ENCODE peak calls at places on chromosomes 6 and 20, in six cellular contexts. L, D, W, F, Q and O are unnamed samples.

GRCh38 chr6:161486903-161487531 is 213.2 kb upstream of the AGPAT4 start:
- DNase-seq in F (no peak), Q (no peak), W (no peak), L (no peak), D (no peak), O (no peak)

GRCh38 chr20:61959301-61959700 is 106.4 kb downstream of the TAF4 start:
- DNase-seq in W (no peak), F (no peak), L (no peak), Q (no peak), D (no peak), O (no peak)

GRCh38 chr6:73085362-73085975 is 139.8 kb downstream of the KHDC1L start:
- DNase-seq in D (no peak), W (no peak), L (no peak), F (no peak), Q (peak), O (no peak)

GRCh38 chr20:3452127-3452526 is 18.7 kb upstream of the ATRN start:
- DNase-seq in W (no peak), Q (no peak), F (no peak), D (no peak), L (no peak), O (no peak)

GRCh38 chr6:158642097-158642601 is 2.4 kb downstream of the DYNLT1 start:
- DNase-seq in Q (no peak), W (no peak), L (no peak), D (no peak), F (peak), O (peak)

GRCh38 chr20:49891486-49891885 is 23.8 kb downstream of the SPATA2 start:
- DNase-seq in D (no peak), L (no peak), Q (no peak), F (no peak), W (no peak), O (no peak)

GRCh38 chr6:34055223-34055933 is 90.5 kb downstream of the GRM4 start:
- DNase-seq in Q (peak), F (peak), D (peak), W (peak), L (peak), O (peak)

GRCh38 chr6:98054453-98054852 is 771.4 kb upstream of the MMS22L start:
- DNase-seq in W (no peak), D (no peak), L (no peak), Q (no peak), F (no peak), O (peak)

GRCh38 chr6:167907837-167908681 is 81.3 kb downstream of the AFDN start:
- DNase-seq in L (no peak), D (no peak), W (no peak), F (peak), Q (no peak), O (no peak)

GRCh38 chr6:34243901-34244884 is 4.6 kb downstream of the SMIM29 start:
- DNase-seq in Q (peak), L (peak), F (peak), W (peak), D (no peak), O (peak)

GRCh38 chr20:58907481-58908137 is 55.1 kb downstream of the GNAS start:
- DNase-seq in F (peak), L (no peak), D (no peak), W (no peak), Q (peak), O (peak)

GRCh38 chr6:146244630-146245143 is 215.8 kb downstream of the GRM1 start:
- DNase-seq in D (no peak), W (no peak), Q (no peak), L (no peak), F (no peak), O (no peak)

GRCh38 chr6:155628315-155628714 is 172.7 kb upstream of the NOX3 start:
- DNase-seq in W (peak), D (no peak), F (no peak), L (no peak), Q (peak), O (no peak)

GRCh38 chr6:84220809-84221409 is 6.5 kb downstream of the CEP162 start:
- DNase-seq in F (no peak), Q (no peak), D (no peak), L (no peak), W (no peak), O (no peak)

GRCh38 chr20:6127825-6128224 is 5.0 kb upstream of the FERMT1 start:
- DNase-seq in F (no peak), L (no peak), Q (no peak), W (no peak), D (no peak), O (no peak)

GRCh38 chr20:35821807-35822242 is 50.0 kb downstream of the PHF20 start:
- DNase-seq in Q (no peak), W (no peak), L (no peak), F (peak), D (no peak), O (no peak)

GRCh38 chr20:50055524-50056083 is 57.3 kb downstream of the UBE2V1 start:
- DNase-seq in Q (no peak), F (no peak), W (no peak), L (no peak), D (no peak), O (no peak)